ENCODE peak calls at places on chromosomes 4 and X, in eight cellular contexts. W is right lobe of liver, B is suprapubic skin, M is esophagus muscularis mucosa, J is testis, X is Peyer's patch, R is IMR-90, L is HCT116. E is an unnamed sample.
A peak's percentile ranks its signal among the peaks of the same experiment; 100 is the strongest.

GRCh38 chrX:129786210-129786651 is 6.5 kb downstream of the SASH3 start:
- DNase-seq in W (no peak), B (no peak), M (no peak), J (no peak), X (no peak), R (no peak), L (no peak), E (no peak)

GRCh38 chrX:17174671-17175070 is 200.3 kb upstream of the NHS start:
- DNase-seq in W (no peak), B (no peak), M (no peak), J (no peak), X (no peak), R (no peak), L (no peak), E (peak; percentile 2)

GRCh38 chr4:145619639-145619996 is 433 bp downstream of the MMAA start:
- DNase-seq in W (peak; percentile 86), B (no peak), M (no peak), J (peak; percentile 68), X (peak; percentile 76), R (peak; percentile 57), L (peak; percentile 28), E (peak; percentile 47)

GRCh38 chrX:44570524-44570923 is 27.9 kb upstream of the FUNDC1 start:
- DNase-seq in W (no peak), B (no peak), M (no peak), J (peak; percentile 14), X (no peak), R (peak; percentile 28), L (no peak), E (no peak)

GRCh38 chrX:152637649-152638442 is at the start of gene GABRQ:
- DNase-seq in W (peak; percentile 56), B (no peak), M (peak; percentile 12), J (peak; percentile 84), X (no peak), R (no peak), L (peak; percentile 54), E (peak; percentile 41)

GRCh38 chrX:19557816-19558215 is 42.5 kb upstream of the MAP3K15 start:
- DNase-seq in W (no peak), B (no peak), M (no peak), J (no peak), X (no peak), R (peak; percentile 30), L (no peak), E (no peak)

GRCh38 chrX:69152398-69152797 is 12.9 kb downstream of the PJA1 start:
- DNase-seq in W (peak; percentile 65), B (no peak), M (peak; percentile 29), J (peak; percentile 68), X (no peak), R (no peak), L (no peak), E (peak; percentile 65)

GRCh38 chrX:2445662-2446623 is 54.8 kb downstream of the DHRSX start:
- DNase-seq in W (no peak), B (no peak), M (no peak), J (peak; percentile 74), X (no peak), R (no peak), L (peak; percentile 97), E (no peak)

GRCh38 chr4:56375458-56375857 is 11.8 kb downstream of the AASDH start:
- DNase-seq in W (no peak), B (no peak), M (no peak), J (no peak), X (no peak), R (no peak), L (no peak), E (no peak)

GRCh38 chr4:185424905-185425599 is 712 bp downstream of the UFSP2 start:
- DNase-seq in W (no peak), B (no peak), M (no peak), J (no peak), X (no peak), R (peak; percentile 36), L (no peak), E (no peak)

GRCh38 chr4:77465271-77465670 is 140.3 kb upstream of the CXCL13 start:
- DNase-seq in W (no peak), B (no peak), M (no peak), J (peak; percentile 66), X (peak; percentile 58), R (no peak), L (no peak), E (peak; percentile 39)

GRCh38 chr4:182918044-182918607 is 940 bp upstream of the DCTD start:
- DNase-seq in W (no peak), B (no peak), M (no peak), J (no peak), X (no peak), R (no peak), L (no peak), E (no peak)

GRCh38 chr4:24765331-24765990 is 29.9 kb upstream of the SOD3 start:
- DNase-seq in W (no peak), B (no peak), M (peak; percentile 45), J (no peak), X (no peak), R (peak; percentile 76), L (no peak), E (no peak)

GRCh38 chr4:87363552-87363951 is 27.4 kb downstream of the HSD17B11 start:
- DNase-seq in W (no peak), B (no peak), M (no peak), J (no peak), X (no peak), R (no peak), L (no peak), E (no peak)

GRCh38 chrX:15574017-15574416 is 26.7 kb downstream of the ACE2 start:
- DNase-seq in W (no peak), B (no peak), M (no peak), J (no peak), X (no peak), R (no peak), L (no peak), E (peak; percentile 54)

DNA sequence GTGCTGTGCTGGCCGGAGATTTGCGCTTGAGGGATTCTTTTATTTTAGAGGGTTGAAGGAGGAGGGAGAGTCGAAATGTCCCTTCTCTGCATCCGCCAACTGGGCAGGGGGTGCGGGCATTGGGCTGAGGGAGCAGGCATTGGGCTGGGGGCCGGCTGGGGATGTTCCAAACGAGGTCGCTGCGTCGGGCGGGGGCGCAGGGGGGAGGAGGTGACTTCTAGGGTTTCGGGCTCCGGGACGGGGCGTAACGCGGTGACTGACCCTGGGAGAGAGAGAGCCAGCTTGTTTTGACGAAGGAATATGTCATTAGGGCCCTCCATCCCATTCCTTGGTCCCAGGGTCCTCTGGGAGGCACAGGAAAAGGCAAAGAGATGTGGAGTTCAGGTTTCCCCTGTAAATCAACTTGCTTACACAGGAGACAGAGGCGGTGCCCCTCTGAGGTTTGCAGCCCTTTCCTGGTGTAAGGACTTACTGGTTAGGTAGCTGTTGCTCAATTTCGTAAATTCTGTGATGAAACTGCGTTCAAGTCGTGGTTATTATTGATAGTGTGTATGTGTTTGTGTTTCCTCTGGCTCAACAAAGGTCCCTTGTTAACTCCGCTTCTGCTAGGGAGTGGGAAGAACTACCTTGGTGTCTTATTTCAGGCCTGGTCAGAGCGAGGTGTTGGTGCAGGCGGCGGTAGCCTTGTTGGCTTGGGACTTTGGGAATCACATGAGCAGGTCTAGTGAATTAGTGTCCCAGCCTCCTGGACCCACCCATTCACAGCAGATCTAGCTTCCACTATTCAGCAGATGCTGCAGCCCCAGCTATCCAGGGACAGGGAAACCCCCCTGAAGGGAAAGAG is 716 bp downstream of the FHIP1A start:
- DNase-seq in W (peak; percentile 55), B (peak; percentile 79), M (no peak), J (peak; percentile 23), X (peak; percentile 64), R (no peak), L (peak; percentile 3), E (peak; percentile 56)
- TF ChIP-seq POLR2A in W (no peak), B (no peak), M (no peak), J (no peak), X (peak; percentile 16), R (no peak), L (no peak), E (peak; percentile 68)

GRCh38 chrX:150504399-150505186 is 63.8 kb upstream of the MTM1 start:
- DNase-seq in W (no peak), B (no peak), M (no peak), J (no peak), X (no peak), R (peak; percentile 37), L (no peak), E (peak; percentile 61)

GRCh38 chrX:150507251-150507856 is 61.1 kb upstream of the MTM1 start:
- DNase-seq in W (no peak), B (no peak), M (no peak), J (no peak), X (peak; percentile 50), R (no peak), L (no peak), E (no peak)

GRCh38 chrX:150506486-150506885 is 61.9 kb upstream of the MTM1 start:
- DNase-seq in W (no peak), B (no peak), M (no peak), J (no peak), X (no peak), R (no peak), L (no peak), E (peak; percentile 61)

GRCh38 chrX:150508018-150508417 is 60.4 kb upstream of the MTM1 start:
- DNase-seq in W (no peak), B (no peak), M (no peak), J (no peak), X (no peak), R (no peak), L (no peak), E (no peak)

GRCh38 chrX:150506020-150506419 is 62.4 kb upstream of the MTM1 start:
- DNase-seq in W (no peak), B (no peak), M (no peak), J (no peak), X (no peak), R (no peak), L (no peak), E (no peak)
- H3K4me1 ChIP-seq in W (peaks cover 7% of the 10 kb centered on the region), B (peaks cover 25% of the 10 kb centered on the region), M (peaks cover 49% of the 10 kb centered on the region), J (peaks cover 53% of the 10 kb centered on the region), X (no peaks in the 10 kb centered on the region), R (peaks cover 6% of the 10 kb centered on the region), L (peaks cover 21% of the 10 kb centered on the region), E (peaks cover 61% of the 10 kb centered on the region)

GRCh38 chr4:113781439-113782040 is 20.0 kb upstream of the CAMK2D start:
- DNase-seq in W (no peak), B (no peak), M (no peak), J (no peak), X (no peak), R (peak; percentile 55), L (no peak), E (no peak)
- TF ChIP-seq POLR2A in W (no peak), B (no peak), M (no peak), J (no peak), X (no peak), R (no peak), L (no peak), E (no peak)

DNA sequence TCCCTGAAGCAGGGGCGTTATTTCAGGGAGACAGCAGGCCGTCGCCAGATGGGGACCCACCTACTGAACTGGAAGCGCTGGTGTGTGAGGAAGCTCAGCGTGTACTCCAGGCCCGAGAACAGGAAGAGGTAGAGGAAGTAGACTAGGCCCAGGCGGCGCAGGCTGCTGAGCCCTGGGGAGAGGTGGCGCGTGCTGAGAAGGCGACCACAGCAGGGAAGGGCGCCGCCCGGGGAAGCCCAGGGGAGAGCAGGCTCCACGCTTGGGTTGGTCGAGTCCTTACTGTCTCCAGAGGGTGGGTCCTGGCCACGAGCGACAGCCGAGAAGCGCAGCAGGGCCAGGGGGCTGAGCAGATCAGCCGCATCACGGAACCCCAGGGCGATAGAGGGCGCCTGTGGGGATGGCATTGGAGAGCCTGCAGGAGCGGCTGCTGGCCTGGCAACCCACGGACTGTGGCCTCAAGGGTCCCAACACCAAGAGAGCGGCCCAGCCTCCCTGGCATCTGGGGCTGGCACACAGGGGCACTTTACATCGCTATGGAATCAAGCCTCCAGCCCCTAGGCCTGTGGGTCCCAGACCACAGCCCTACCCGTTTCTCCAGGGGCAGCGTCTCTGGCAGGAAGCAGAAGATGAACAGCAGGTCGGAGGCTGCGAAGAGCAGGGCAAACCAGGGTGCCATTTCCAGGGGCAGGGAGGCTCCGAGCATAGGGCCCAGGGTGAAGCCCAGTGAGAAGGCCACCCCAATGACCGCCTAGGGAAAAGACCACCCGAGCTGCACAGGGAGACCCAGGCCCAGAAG is 31.2 kb downstream of the NOP14 start:
- DNase-seq in W (peak; percentile 81), B (peak; percentile 85), M (no peak), J (no peak), X (peak; percentile 64), R (no peak), L (no peak), E (peak; percentile 37)
- H3K4me1 ChIP-seq in W (peaks cover 5% of the 10 kb centered on the region), B (peaks cover 52% of the 10 kb centered on the region), M (peaks cover 58% of the 10 kb centered on the region), J (peaks cover 7% of the 10 kb centered on the region), X (no peaks in the 10 kb centered on the region), R (peaks cover 16% of the 10 kb centered on the region), L (peaks cover 29% of the 10 kb centered on the region), E (peaks cover 55% of the 10 kb centered on the region)